ENCODE peak calls at places on chromosomes 12 and 14, in five cellular contexts. M, D, O, U and P are unnamed samples.

GRCh38 chr12:9992296-9992695 is 6.6 kb downstream of the CLEC1B start:
- DNase-seq in O (no peak), D (no peak), M (peak; percentile 53), U (no peak), P (no peak)

GRCh38 chr12:85280138-85280983 is at the start of gene ALX1:
- DNase-seq in U (peak; percentile 33), D (no peak), M (no peak), O (peak; percentile 80), P (peak; percentile 88)

GRCh38 chr14:31492759-31493498 is 5.1 kb upstream of the GPR33 start:
- DNase-seq in M (no peak), D (no peak), O (no peak), U (no peak), P (no peak)

GRCh38 chr14:91143862-91144261 is 30.0 kb downstream of the DGLUCY start:
- DNase-seq in U (peak; percentile 49), D (no peak), M (no peak), O (no peak), P (no peak)

GRCh38 chr12:28222959-28223662 is 32.9 kb downstream of the CCDC91 start:
- DNase-seq in D (peak; percentile 18), O (no peak), M (no peak), U (no peak), P (no peak)

GRCh38 chr12:39145175-39145999 is 240.0 kb upstream of the CPNE8 start:
- DNase-seq in M (peak; percentile 13), D (peak; percentile 71), O (peak; percentile 83), U (no peak), P (peak; percentile 92)

GRCh38 chr12:121975029-121975428 is 46.7 kb upstream of the BCL7A start:
- DNase-seq in M (no peak), U (no peak), O (no peak), D (no peak), P (no peak)

GRCh38 chr12:99087278-99087677 is 442.2 kb downstream of the APAF1 start:
- DNase-seq in O (no peak), D (no peak), U (peak; percentile 2), M (no peak), P (no peak)

GRCh38 chr12:39613525-39613924 is 6.1 kb downstream of the ABCD2 start:
- DNase-seq in U (no peak), O (no peak), M (no peak), D (no peak), P (no peak)